ENCODE peak calls at places on chromosomes 2 and 18, in eight cellular contexts. One of them, this sample, is unnamed.

GRCh38 chr2:129876576-129876975 is 102.9 kb upstream of the RAB6C start:
- DNase-seq in A549: no peak
- DNase-seq in prostate gland: no peak
- DNase-seq in body of pancreas: no peak
- DNase-seq in heart left ventricle: no peak
- DNase-seq in IMR-90: no peak
- DNase-seq in K562: no peak
- DNase-seq in adrenal gland: no peak
- DNase-seq in this sample: no peak

GRCh38 chr2:75481041-75481836 is 79.5 kb downstream of the EVA1A start:
- DNase-seq in A549: peak
- DNase-seq in prostate gland: no peak
- DNase-seq in body of pancreas: peak
- DNase-seq in heart left ventricle: no peak
- DNase-seq in IMR-90: peak
- DNase-seq in K562: peak
- DNase-seq in adrenal gland: no peak
- DNase-seq in this sample: no peak

GRCh38 chr2:39228413-39229209 is 15.2 kb downstream of the CDKL4 start:
- DNase-seq in A549: no peak
- DNase-seq in prostate gland: no peak
- DNase-seq in body of pancreas: no peak
- DNase-seq in heart left ventricle: no peak
- DNase-seq in IMR-90: no peak
- DNase-seq in K562: peak
- DNase-seq in adrenal gland: no peak
- DNase-seq in this sample: no peak

GRCh38 chr2:61585383-61585782 is 47.2 kb upstream of the XPO1 start:
- DNase-seq in A549: no peak
- DNase-seq in prostate gland: no peak
- DNase-seq in body of pancreas: no peak
- DNase-seq in heart left ventricle: peak
- DNase-seq in IMR-90: no peak
- DNase-seq in K562: no peak
- DNase-seq in adrenal gland: no peak
- DNase-seq in this sample: no peak

GRCh38 chr2:118786691-118787090 is 60.8 kb downstream of the EN1 start:
- DNase-seq in A549: no peak
- DNase-seq in prostate gland: no peak
- DNase-seq in body of pancreas: no peak
- DNase-seq in heart left ventricle: no peak
- DNase-seq in IMR-90: no peak
- DNase-seq in K562: no peak
- DNase-seq in adrenal gland: no peak
- DNase-seq in this sample: no peak

GRCh38 chr2:101811226-101812015 is 113.9 kb downstream of the MAP4K4 start:
- DNase-seq in A549: no peak
- DNase-seq in prostate gland: no peak
- DNase-seq in body of pancreas: no peak
- DNase-seq in heart left ventricle: no peak
- DNase-seq in IMR-90: no peak
- DNase-seq in K562: no peak
- DNase-seq in adrenal gland: no peak
- DNase-seq in this sample: no peak

GRCh38 chr2:200138386-200139184 is 167.9 kb upstream of the SPATS2L start:
- DNase-seq in A549: no peak
- DNase-seq in prostate gland: no peak
- DNase-seq in body of pancreas: no peak
- DNase-seq in heart left ventricle: no peak
- DNase-seq in IMR-90: peak
- DNase-seq in K562: no peak
- DNase-seq in adrenal gland: no peak
- DNase-seq in this sample: no peak

GRCh38 chr2:188610050-188610444 is 318.4 kb downstream of the GULP1 start:
- DNase-seq in A549: no peak
- DNase-seq in prostate gland: no peak
- DNase-seq in body of pancreas: no peak
- DNase-seq in heart left ventricle: no peak
- DNase-seq in IMR-90: no peak
- DNase-seq in K562: no peak
- DNase-seq in adrenal gland: no peak
- DNase-seq in this sample: no peak

GRCh38 chr18:74310411-74310810 is 5.2 kb upstream of the C18orf63 start:
- DNase-seq in A549: peak
- DNase-seq in prostate gland: no peak
- DNase-seq in body of pancreas: peak
- DNase-seq in heart left ventricle: no peak
- DNase-seq in IMR-90: peak
- DNase-seq in K562: no peak
- DNase-seq in adrenal gland: no peak
- DNase-seq in this sample: no peak

GRCh38 chr2:29462293-29462692 is 347.1 kb downstream of the CLIP4 start:
- DNase-seq in A549: no peak
- DNase-seq in prostate gland: no peak
- DNase-seq in body of pancreas: no peak
- DNase-seq in heart left ventricle: no peak
- DNase-seq in IMR-90: peak
- DNase-seq in K562: no peak
- DNase-seq in adrenal gland: no peak
- DNase-seq in this sample: no peak

GRCh38 chr2:234635284-234635683 is 138.4 kb upstream of the ARL4C start:
- DNase-seq in A549: no peak
- DNase-seq in prostate gland: no peak
- DNase-seq in body of pancreas: no peak
- DNase-seq in heart left ventricle: no peak
- DNase-seq in IMR-90: peak
- DNase-seq in K562: no peak
- DNase-seq in adrenal gland: no peak
- DNase-seq in this sample: no peak

GRCh38 chr2:128593518-128594272 is 275.0 kb upstream of the HS6ST1 start:
- DNase-seq in A549: no peak
- DNase-seq in prostate gland: no peak
- DNase-seq in body of pancreas: no peak
- DNase-seq in heart left ventricle: peak
- DNase-seq in IMR-90: no peak
- DNase-seq in K562: no peak
- DNase-seq in adrenal gland: no peak
- DNase-seq in this sample: no peak

GRCh38 chr2:95034221-95034620 is 8.7 kb downstream of the MAL start:
- DNase-seq in A549: no peak
- DNase-seq in prostate gland: no peak
- DNase-seq in body of pancreas: no peak
- DNase-seq in heart left ventricle: no peak
- DNase-seq in IMR-90: no peak
- DNase-seq in K562: no peak
- DNase-seq in adrenal gland: no peak
- DNase-seq in this sample: no peak

GRCh38 chr2:26848336-26849055 is 564 bp downstream of the DPYSL5 start:
- DNase-seq in A549: peak
- DNase-seq in prostate gland: no peak
- DNase-seq in body of pancreas: peak
- DNase-seq in heart left ventricle: no peak
- DNase-seq in IMR-90: no peak
- DNase-seq in K562: no peak
- DNase-seq in adrenal gland: no peak
- DNase-seq in this sample: peak

GRCh38 chr18:24428709-24429108 is 2.2 kb downstream of the IMPACT start:
- DNase-seq in A549: no peak
- DNase-seq in prostate gland: no peak
- DNase-seq in body of pancreas: no peak
- DNase-seq in heart left ventricle: no peak
- DNase-seq in IMR-90: no peak
- DNase-seq in K562: no peak
- DNase-seq in adrenal gland: no peak
- DNase-seq in this sample: no peak

GRCh38 chr18:24426073-24426397 is 435 bp upstream of the IMPACT start:
- DNase-seq in A549: no peak
- DNase-seq in prostate gland: no peak
- DNase-seq in body of pancreas: no peak
- DNase-seq in heart left ventricle: no peak
- DNase-seq in IMR-90: no peak
- DNase-seq in K562: no peak
- DNase-seq in adrenal gland: no peak
- DNase-seq in this sample: no peak

GRCh38 chr18:24429188-24429587 is 2.7 kb downstream of the IMPACT start:
- DNase-seq in A549: no peak
- DNase-seq in prostate gland: no peak
- DNase-seq in body of pancreas: no peak
- DNase-seq in heart left ventricle: no peak
- DNase-seq in IMR-90: no peak
- DNase-seq in K562: no peak
- DNase-seq in adrenal gland: no peak
- DNase-seq in this sample: no peak

GRCh38 chr18:24427484-24427883 is 1.0 kb downstream of the IMPACT start:
- DNase-seq in A549: peak
- DNase-seq in prostate gland: no peak
- DNase-seq in body of pancreas: peak
- DNase-seq in heart left ventricle: no peak
- DNase-seq in IMR-90: peak
- DNase-seq in K562: peak
- DNase-seq in adrenal gland: no peak
- DNase-seq in this sample: no peak

GRCh38 chr18:24426398-24427294 is at the start of gene IMPACT:
- DNase-seq in A549: peak
- DNase-seq in prostate gland: peak
- DNase-seq in body of pancreas: peak
- DNase-seq in heart left ventricle: peak
- DNase-seq in IMR-90: peak
- DNase-seq in K562: peak
- DNase-seq in adrenal gland: peak
- DNase-seq in this sample: peak
- TF ChIP-seq POLR2A in A549: peak
- TF ChIP-seq POLR2A in prostate gland: peak
- TF ChIP-seq POLR2A in body of pancreas: peak
- TF ChIP-seq POLR2A in heart left ventricle: peak
- TF ChIP-seq POLR2A in IMR-90: peak
- TF ChIP-seq POLR2A in K562: peak
- TF ChIP-seq POLR2A in adrenal gland: peak
- TF ChIP-seq POLR2A in this sample: no peak

GRCh38 chr2:168641636-168642035 is 160.8 kb upstream of the NOSTRIN start:
- DNase-seq in A549: no peak
- DNase-seq in prostate gland: no peak
- DNase-seq in body of pancreas: no peak
- DNase-seq in heart left ventricle: no peak
- DNase-seq in IMR-90: peak
- DNase-seq in K562: no peak
- DNase-seq in adrenal gland: no peak
- DNase-seq in this sample: no peak

GRCh38 chr2:168639024-168639423 is 163.4 kb upstream of the NOSTRIN start:
- DNase-seq in A549: no peak
- DNase-seq in prostate gland: no peak
- DNase-seq in body of pancreas: no peak
- DNase-seq in heart left ventricle: no peak
- DNase-seq in IMR-90: no peak
- DNase-seq in K562: no peak
- DNase-seq in adrenal gland: no peak
- DNase-seq in this sample: no peak

GRCh38 chr2:168642873-168643272 is 159.6 kb upstream of the NOSTRIN start:
- DNase-seq in A549: no peak
- DNase-seq in prostate gland: no peak
- DNase-seq in body of pancreas: no peak
- DNase-seq in heart left ventricle: no peak
- DNase-seq in IMR-90: no peak
- DNase-seq in K562: no peak
- DNase-seq in adrenal gland: no peak
- DNase-seq in this sample: no peak

GRCh38 chr2:168640039-168640438 is 162.4 kb upstream of the NOSTRIN start:
- DNase-seq in A549: no peak
- DNase-seq in prostate gland: no peak
- DNase-seq in body of pancreas: no peak
- DNase-seq in heart left ventricle: no peak
- DNase-seq in IMR-90: no peak
- DNase-seq in K562: no peak
- DNase-seq in adrenal gland: no peak
- DNase-seq in this sample: no peak

GRCh38 chr2:168639501-168639900 is 162.9 kb upstream of the NOSTRIN start:
- DNase-seq in A549: peak
- DNase-seq in prostate gland: peak
- DNase-seq in body of pancreas: peak
- DNase-seq in heart left ventricle: peak
- DNase-seq in IMR-90: peak
- DNase-seq in K562: no peak
- DNase-seq in adrenal gland: peak
- DNase-seq in this sample: no peak
- TF ChIP-seq POLR2A in A549: no peak
- TF ChIP-seq POLR2A in prostate gland: no peak
- TF ChIP-seq POLR2A in body of pancreas: no peak
- TF ChIP-seq POLR2A in heart left ventricle: peak
- TF ChIP-seq POLR2A in IMR-90: no peak
- TF ChIP-seq POLR2A in K562: no peak
- TF ChIP-seq POLR2A in adrenal gland: no peak
- TF ChIP-seq POLR2A in this sample: no peak

GRCh38 chr2:64904405-64905329 is 84.5 kb upstream of the SLC1A4 start:
- DNase-seq in A549: no peak
- DNase-seq in prostate gland: no peak
- DNase-seq in body of pancreas: no peak
- DNase-seq in heart left ventricle: no peak
- DNase-seq in IMR-90: no peak
- DNase-seq in K562: no peak
- DNase-seq in adrenal gland: no peak
- DNase-seq in this sample: no peak

DNA sequence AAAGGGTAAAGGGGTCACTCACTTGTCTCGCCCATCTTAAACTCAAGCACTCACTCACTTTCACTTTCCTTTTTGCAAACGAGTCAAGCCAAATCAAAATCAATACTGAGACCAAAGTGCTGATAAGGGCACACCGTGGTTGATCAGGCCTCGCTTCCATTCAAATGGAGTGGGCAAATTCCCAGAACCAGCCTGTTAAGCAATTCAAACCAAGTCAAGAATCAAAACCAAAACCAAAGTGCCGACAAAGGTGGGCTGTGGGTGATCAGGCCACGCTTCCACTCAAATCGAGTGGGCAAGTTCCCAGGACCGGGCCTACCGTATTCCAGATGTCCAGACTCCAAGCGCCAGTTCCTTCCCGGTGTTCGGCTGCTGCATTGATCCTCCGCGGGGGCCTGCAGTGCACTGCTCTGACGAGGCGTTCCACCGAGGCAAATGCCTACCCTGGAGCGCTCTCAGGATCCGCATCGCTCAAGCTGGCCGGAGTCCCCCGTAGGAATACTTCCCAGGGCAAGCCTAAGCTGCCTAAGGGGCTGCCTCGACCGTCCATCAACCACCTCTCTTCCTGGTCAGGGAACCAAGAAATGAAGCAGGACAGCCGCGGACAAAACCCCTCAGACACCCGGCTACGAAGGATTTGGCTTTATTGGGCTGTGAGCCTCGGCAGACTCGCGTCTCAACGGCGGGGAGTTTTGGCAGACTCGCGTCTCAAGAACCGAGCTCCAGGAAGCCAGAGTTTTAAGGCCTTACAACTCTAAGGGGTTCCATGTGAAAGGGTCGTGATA is 89.9 kb upstream of the SLC1A4 start:
- DNase-seq in A549: no peak
- DNase-seq in prostate gland: no peak
- DNase-seq in body of pancreas: peak
- DNase-seq in heart left ventricle: no peak
- DNase-seq in IMR-90: no peak
- DNase-seq in K562: no peak
- DNase-seq in adrenal gland: no peak
- DNase-seq in this sample: no peak
- TF ChIP-seq POLR2A in A549: no peak
- TF ChIP-seq POLR2A in prostate gland: no peak
- TF ChIP-seq POLR2A in body of pancreas: no peak
- TF ChIP-seq POLR2A in heart left ventricle: no peak
- TF ChIP-seq POLR2A in IMR-90: no peak
- TF ChIP-seq POLR2A in K562: no peak
- TF ChIP-seq POLR2A in adrenal gland: no peak
- TF ChIP-seq POLR2A in this sample: no peak

GRCh38 chr18:58447342-58448190 is 181.3 kb downstream of the ALPK2 start:
- DNase-seq in A549: no peak
- DNase-seq in prostate gland: no peak
- DNase-seq in body of pancreas: no peak
- DNase-seq in heart left ventricle: no peak
- DNase-seq in IMR-90: peak
- DNase-seq in K562: no peak
- DNase-seq in adrenal gland: no peak
- DNase-seq in this sample: no peak
- TF ChIP-seq POLR2A in A549: no peak
- TF ChIP-seq POLR2A in prostate gland: no peak
- TF ChIP-seq POLR2A in body of pancreas: no peak
- TF ChIP-seq POLR2A in heart left ventricle: no peak
- TF ChIP-seq POLR2A in IMR-90: no peak
- TF ChIP-seq POLR2A in K562: no peak
- TF ChIP-seq POLR2A in adrenal gland: no peak
- TF ChIP-seq POLR2A in this sample: no peak

This sample was measured in GM12891.